ENCODE peak calls at places on chromosomes 1 and 21, in six cellular contexts. B, V, L, E, N and K are unnamed samples.

GRCh38 chr1:209900734-209901133 is 37.3 kb upstream of the SYT14 start:
- DNase-seq in L (no peak), B (no peak), N (peak; percentile 36), V (no peak), E (no peak), K (no peak)

GRCh38 chr21:20802631-20803260 is 195.5 kb upstream of the NCAM2 start:
- DNase-seq in E (no peak), N (no peak), B (no peak), L (no peak), V (no peak), K (no peak)

GRCh38 chr1:245016700-245017099 is 138.1 kb upstream of the KIF26B start:
- DNase-seq in E (no peak), N (no peak), B (no peak), V (no peak), L (no peak), K (no peak)

GRCh38 chr21:46191686-46192575 is 7.7 kb upstream of the SPATC1L start:
- DNase-seq in B (no peak), L (no peak), E (no peak), N (no peak), V (no peak), K (no peak)

GRCh38 chr1:51564124-51564523 is 45.1 kb upstream of the EPS15 start:
- DNase-seq in V (no peak), N (peak; percentile 64), L (no peak), E (no peak), B (no peak), K (no peak)

GRCh38 chr1:81113688-81114087 is 687.0 kb upstream of the ADGRL2 start:
- DNase-seq in N (peak; percentile 32), L (no peak), V (no peak), B (no peak), E (no peak), K (peak; percentile 28)

GRCh38 chr1:7320661-7321060 is 450.4 kb upstream of the VAMP3 start:
- DNase-seq in L (no peak), N (no peak), V (no peak), B (no peak), E (no peak), K (no peak)

GRCh38 chr1:207407655-207408256 is 46.4 kb upstream of the CR2 start:
- DNase-seq in E (peak; percentile 1), B (no peak), L (no peak), N (peak; percentile 39), V (no peak), K (peak; percentile 4)

GRCh38 chr1:231776006-231776707 is 149.6 kb downstream of the DISC1 start:
- DNase-seq in N (no peak), L (no peak), E (peak; percentile 7), V (no peak), B (no peak), K (peak; percentile 60)

GRCh38 chr1:3611170-3612019 is at the start of gene MEGF6:
- DNase-seq in B (peak; percentile 97), N (peak; percentile 57), E (peak; percentile 89), L (peak; percentile 69), V (peak; percentile 60), K (no peak)

GRCh38 chr1:62513013-62513412 is 76.2 kb downstream of the USP1 start:
- DNase-seq in V (no peak), N (no peak), E (no peak), L (no peak), B (no peak), K (no peak)

GRCh38 chr1:11792106-11792505 is 13.7 kb downstream of the MTHFR start:
- DNase-seq in V (no peak), L (no peak), N (peak; percentile 27), B (no peak), E (no peak), K (no peak)

GRCh38 chr1:42831273-42831672 is 14.1 kb upstream of the SVBP start:
- DNase-seq in V (no peak), B (no peak), L (no peak), E (peak; percentile 65), N (no peak), K (no peak)

GRCh38 chr21:15669247-15669646 is 60.5 kb upstream of the USP25 start:
- DNase-seq in L (no peak), B (no peak), N (peak; percentile 60), E (peak; percentile 38), V (no peak), K (no peak)

DNA sequence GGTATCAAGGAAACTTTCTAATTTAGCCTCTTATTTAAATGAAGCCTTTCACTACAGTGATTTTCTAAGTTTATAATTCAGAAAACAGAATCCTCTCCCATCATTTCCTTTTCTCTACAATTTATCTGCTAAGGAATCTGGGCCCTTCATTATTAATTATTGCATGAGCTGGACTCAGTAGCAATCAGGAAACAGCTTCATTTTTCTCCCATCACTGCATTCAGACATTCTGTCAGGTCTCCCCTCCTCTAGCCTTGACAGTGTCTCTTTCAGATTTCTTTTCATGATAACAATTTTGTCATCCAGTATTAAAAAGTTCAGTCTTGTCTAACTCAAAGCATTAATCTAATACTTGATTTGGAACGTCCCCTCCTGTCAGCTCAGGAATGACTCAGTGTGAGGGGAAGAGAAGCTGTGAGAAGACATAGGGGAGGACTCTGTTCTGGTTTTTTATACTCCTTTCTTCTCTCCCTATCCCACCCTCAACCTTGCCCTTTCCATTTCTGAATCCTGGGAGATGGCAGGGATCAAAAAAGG is 28.1 kb downstream of the SLC44A5 start:
- DNase-seq in V (no peak), E (no peak), L (no peak), B (no peak), N (peak; percentile 23), K (no peak)
- TF ChIP-seq CTCF in V (no peak), E (no peak), L (no peak), B (peak; percentile 32), N (peak; percentile 23), K (no peak)

DNA sequence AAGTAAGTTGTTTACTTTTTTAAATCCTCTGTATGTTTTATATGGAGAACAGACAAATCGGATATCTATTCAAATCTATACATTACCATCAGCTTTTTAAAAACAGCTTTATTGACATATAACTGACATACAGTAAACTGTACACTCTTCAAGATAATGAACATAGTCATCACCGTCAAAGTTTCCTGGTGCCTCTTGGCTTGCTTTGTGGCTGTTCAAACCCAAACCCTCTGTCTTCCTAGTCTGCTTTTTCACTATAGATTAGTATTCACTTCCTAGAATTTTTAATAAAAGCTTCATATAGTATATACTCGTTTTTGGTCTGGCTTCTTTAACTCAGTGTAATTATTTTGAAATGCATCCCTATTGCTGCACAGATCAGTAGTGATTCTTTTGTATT is 56.4 kb upstream of the TPTE start:
- DNase-seq in E (no peak), V (no peak), L (no peak), N (no peak), B (no peak), K (no peak)
- H3K4me3 ChIP-seq in E (no peak overlapping the region), V (no peak overlapping the region), L (no peak overlapping the region), N (no peak overlapping the region), B (no peak overlapping the region), K (no peak overlapping the region)

DNA sequence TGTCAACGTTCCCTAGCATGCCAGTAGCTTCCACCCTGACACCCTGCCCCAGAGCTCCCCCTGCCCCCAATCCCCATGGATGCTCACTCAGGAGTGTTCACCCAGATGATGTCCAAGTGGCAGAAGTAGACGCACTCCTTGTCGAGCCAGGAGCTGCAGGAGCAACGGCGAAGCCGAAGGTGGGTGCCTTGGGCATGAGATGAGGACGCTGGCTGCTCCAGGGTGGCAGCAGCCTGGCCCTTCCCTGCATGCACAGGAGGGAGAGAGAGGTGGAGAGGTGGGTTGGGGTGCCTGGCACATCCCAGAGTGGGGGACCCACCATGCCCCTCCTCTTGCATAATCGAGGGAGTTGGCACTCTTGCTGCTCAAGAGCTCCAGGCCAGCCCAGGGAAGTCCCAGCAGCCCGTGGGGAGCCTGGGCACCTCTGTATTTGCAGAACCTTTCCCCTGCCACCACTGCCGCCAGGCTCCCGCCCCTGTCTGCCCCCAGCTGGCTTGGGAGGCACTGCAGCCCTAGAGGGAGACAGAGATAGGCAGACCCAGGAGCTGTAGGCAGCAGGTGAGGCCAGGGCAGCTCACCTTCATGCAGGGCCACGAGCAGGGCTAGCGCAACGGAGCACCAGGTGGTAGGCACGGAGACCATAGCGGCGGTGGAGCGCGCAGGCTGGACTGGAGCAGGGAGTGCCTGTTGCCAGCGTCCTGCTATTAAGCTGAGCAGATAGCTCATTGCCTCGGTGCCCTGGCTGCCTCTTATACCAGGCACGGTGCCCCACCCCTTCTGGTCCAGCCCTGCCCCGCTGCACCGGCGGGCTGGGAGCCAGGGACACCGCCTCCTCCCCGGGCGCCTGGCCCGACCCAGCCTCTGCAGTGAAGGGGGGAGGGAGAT is at the start of gene EDN2:
- DNase-seq in L (no peak), V (no peak), E (no peak), B (peak; percentile 62), N (no peak), K (no peak)
- TF ChIP-seq CTCF in L (peak; percentile 67), V (no peak), E (peak; percentile 31), B (peak; percentile 49), N (peak; percentile 25), K (peak; percentile 25)

DNA sequence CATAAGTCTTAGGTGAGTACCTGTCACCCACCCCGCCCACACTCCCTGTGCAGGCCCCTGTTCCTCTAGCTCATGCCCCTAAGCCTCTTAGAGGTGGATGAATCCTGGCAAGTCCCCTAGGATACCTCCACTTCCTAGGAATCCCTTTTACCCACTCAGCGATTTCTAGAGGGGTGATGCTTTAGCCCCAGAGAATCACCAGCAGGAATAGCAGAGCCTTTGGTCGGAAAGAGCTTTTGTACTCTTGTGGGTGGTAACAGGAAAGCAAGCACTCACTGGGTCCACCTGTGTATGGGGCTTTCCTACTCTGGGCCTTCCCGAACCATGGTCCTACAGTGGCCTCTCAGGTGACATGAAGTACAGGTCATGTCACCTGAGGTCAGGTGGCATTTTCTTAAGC is 172.4 kb downstream of the CLIC6 start:
- DNase-seq in N (no peak), E (no peak), V (no peak), L (no peak), B (no peak), K (no peak)
- H3K4me3 ChIP-seq in N (no peak overlapping the region), E (no peak overlapping the region), V (no peak overlapping the region), L (no peak overlapping the region), B (no peak overlapping the region), K (no peak overlapping the region)

GRCh38 chr21:36584980-36585940 is 105.3 kb upstream of the CLDN14 start:
- DNase-seq in N (no peak), B (peak; percentile 33), E (peak; percentile 56), V (no peak), L (no peak), K (no peak)
- TF ChIP-seq CTCF in N (peak; percentile 13), B (peak; percentile 48), E (peak; percentile 33), V (peak; percentile 36), L (peak; percentile 29), K (no peak)

GRCh38 chr1:161185732-161186311 is 8.5 kb upstream of the B4GALT3 start:
- DNase-seq in N (no peak), V (no peak), L (no peak), B (no peak), E (no peak), K (no peak)
- H3K4me3 ChIP-seq in N (no peak overlapping the region), V (peak overlapping the region; percentile 6), L (no peak overlapping the region), B (no peak overlapping the region), E (no peak overlapping the region), K (no peak overlapping the region)